ENCODE peak calls at places on chromosome 22, in six cellular contexts. Z is A549, K is NB4, D is K562, U is HepG2, M is GM12878. H is an unnamed sample.

GRCh38 chr22:50701076-50701419 is 28.4 kb downstream of the SHANK3 start:
- DNase-seq in Z (no peak), K (no peak), D (no peak), U (peak), M (no peak), H (no peak)

GRCh38 chr22:19043111-19044085 is 78.8 kb downstream of the DGCR2 start:
- DNase-seq in Z (no peak), K (no peak), D (no peak), U (no peak), M (no peak), H (no peak)

GRCh38 chr22:48651036-48651890 is 1176.4 kb downstream of the BRD1 start:
- DNase-seq in Z (no peak), K (no peak), D (no peak), U (no peak), M (no peak), H (no peak)

GRCh38 chr22:49044776-49045175 is 782.9 kb downstream of the BRD1 start:
- DNase-seq in Z (no peak), K (no peak), D (no peak), U (no peak), M (no peak), H (no peak)

GRCh38 chr22:50329236-50329635 is 2.4 kb upstream of the DENND6B start:
- DNase-seq in Z (no peak), K (no peak), D (no peak), U (no peak), M (no peak), H (no peak)

GRCh38 chr22:29130490-29130889 is 57.7 kb downstream of the KREMEN1 start:
- DNase-seq in Z (no peak), K (no peak), D (no peak), U (no peak), M (no peak), H (no peak)

GRCh38 chr22:25404556-25404922 is 159.9 kb upstream of the GRK3 start:
- DNase-seq in Z (no peak), K (peak), D (peak), U (peak), M (no peak), H (no peak)

GRCh38 chr22:47165338-47165931 is 403.0 kb downstream of the TBC1D22A start:
- DNase-seq in Z (no peak), K (no peak), D (no peak), U (no peak), M (no peak), H (no peak)

GRCh38 chr22:41876275-41876674 is 38.6 kb downstream of the SHISA8 start:
- DNase-seq in Z (no peak), K (no peak), D (no peak), U (no peak), M (no peak), H (no peak)

GRCh38 chr22:31680764-31681624 is 19.0 kb upstream of the PISD start:
- DNase-seq in Z (no peak), K (no peak), D (no peak), U (no peak), M (no peak), H (no peak)

GRCh38 chr22:49964493-49965290 is 4.1 kb downstream of the PIM3 start:
- DNase-seq in Z (no peak), K (no peak), D (no peak), U (no peak), M (no peak), H (no peak)

GRCh38 chr22:40668611-40669390 is 10.5 kb upstream of the MCHR1 start:
- DNase-seq in Z (peak), K (no peak), D (peak), U (peak), M (no peak), H (peak)

GRCh38 chr22:17924076-17924475 is 100.3 kb downstream of the MICAL3 start:
- DNase-seq in Z (no peak), K (no peak), D (no peak), U (no peak), M (no peak), H (no peak)

GRCh38 chr22:41501209-41501608 is 32.3 kb downstream of the ACO2 start:
- DNase-seq in Z (peak), K (peak), D (no peak), U (peak), M (peak), H (peak)

GRCh38 chr22:31496735-31497146 is 405 bp downstream of the SFI1 start:
- DNase-seq in Z (no peak), K (peak), D (peak), U (no peak), M (no peak), H (no peak)

GRCh38 chr22:26416670-26417270 is 12.3 kb upstream of the ASPHD2 start:
- DNase-seq in Z (no peak), K (no peak), D (no peak), U (no peak), M (no peak), H (no peak)

GRCh38 chr22:49203863-49204598 is 623.6 kb downstream of the BRD1 start:
- DNase-seq in Z (no peak), K (no peak), D (no peak), U (no peak), M (no peak), H (no peak)

GRCh38 chr22:45224988-45225731 is 15.5 kb downstream of the KIAA0930 start:
- DNase-seq in Z (no peak), K (no peak), D (no peak), U (no peak), M (no peak), H (no peak)

GRCh38 chr22:30605449-30606110 is 1.4 kb upstream of the TCN2 start:
- DNase-seq in Z (peak), K (peak), D (peak), U (peak), M (no peak), H (peak)

GRCh38 chr22:25955323-25955722 is 213.3 kb downstream of the MYO18B start:
- DNase-seq in Z (no peak), K (no peak), D (no peak), U (no peak), M (no peak), H (no peak)

GRCh38 chr22:30270841-30271240 is 4.2 kb upstream of the OSM start:
- DNase-seq in Z (no peak), K (no peak), D (peak), U (no peak), M (no peak), H (no peak)

GRCh38 chr22:49103314-49104052 is 724.2 kb downstream of the BRD1 start:
- DNase-seq in Z (no peak), K (no peak), D (no peak), U (no peak), M (no peak), H (no peak)

GRCh38 chr22:30564766-30565118 is 9.7 kb downstream of the GAL3ST1 start:
- DNase-seq in Z (no peak), K (no peak), D (no peak), U (no peak), M (no peak), H (no peak)

GRCh38 chr22:36162127-36163034 is 1.8 kb upstream of the APOL3 start:
- DNase-seq in Z (no peak), K (peak), D (no peak), U (no peak), M (peak), H (no peak)

GRCh38 chr22:43511276-43511910 is 99.6 kb downstream of the MPPED1 start:
- DNase-seq in Z (no peak), K (no peak), D (no peak), U (no peak), M (no peak), H (no peak)

GRCh38 chr22:48635825-48636224 is 1191.8 kb downstream of the BRD1 start:
- DNase-seq in Z (no peak), K (peak), D (no peak), U (no peak), M (no peak), H (no peak)

GRCh38 chr22:49418341-49418894 is 409.3 kb downstream of the BRD1 start:
- DNase-seq in Z (no peak), K (no peak), D (no peak), U (no peak), M (no peak), H (no peak)

GRCh38 chr22:40818192-40818746 is 877 bp downstream of the SLC25A17 start:
- DNase-seq in Z (no peak), K (peak), D (no peak), U (no peak), M (no peak), H (no peak)

GRCh38 chr22:46719921-46720320 is 18.1 kb downstream of the CERK start:
- DNase-seq in Z (no peak), K (no peak), D (no peak), U (no peak), M (no peak), H (no peak)

GRCh38 chr22:48936391-48936790 is 891.3 kb downstream of the BRD1 start:
- DNase-seq in Z (no peak), K (no peak), D (no peak), U (no peak), M (no peak), H (no peak)

GRCh38 chr22:49992921-49993648 is 19.5 kb downstream of the IL17REL start:
- DNase-seq in Z (peak), K (peak), D (peak), U (peak), M (no peak), H (peak)

GRCh38 chr22:47247609-47248240 is 485.3 kb downstream of the TBC1D22A start:
- DNase-seq in Z (no peak), K (no peak), D (no peak), U (no peak), M (no peak), H (no peak)

GRCh38 chr22:36155702-36156101 is 4.9 kb downstream of the APOL3 start:
- DNase-seq in Z (no peak), K (no peak), D (peak), U (peak), M (no peak), H (peak)

GRCh38 chr22:40196628-40197027 is 18.9 kb downstream of the TNRC6B start:
- DNase-seq in Z (no peak), K (no peak), D (no peak), U (no peak), M (peak), H (peak)

GRCh38 chr22:35842954-35843353 is 125.3 kb downstream of the APOL5 start:
- DNase-seq in Z (peak), K (peak), D (peak), U (peak), M (no peak), H (peak)

GRCh38 chr22:39520874-39521857 is 804 bp downstream of the ATF4 start:
- DNase-seq in Z (peak), K (peak), D (peak), U (no peak), M (no peak), H (peak)

GRCh38 chr22:46370584-46371373 is 35.3 kb downstream of the TRMU start:
- DNase-seq in Z (no peak), K (no peak), D (no peak), U (peak), M (no peak), H (no peak)

GRCh38 chr22:41821449-41822030 is 11.4 kb upstream of the SREBF2 start:
- DNase-seq in Z (no peak), K (peak), D (no peak), U (no peak), M (no peak), H (no peak)

GRCh38 chr22:42284230-42284591 is 13.8 kb upstream of the TCF20 start:
- DNase-seq in Z (no peak), K (no peak), D (no peak), U (no peak), M (no peak), H (no peak)

GRCh38 chr22:37734402-37734700 is 37.5 kb downstream of the TRIOBP start:
- DNase-seq in Z (no peak), K (no peak), D (no peak), U (no peak), M (no peak), H (no peak)

GRCh38 chr22:37735054-37735453 is 38.2 kb downstream of the TRIOBP start:
- DNase-seq in Z (peak), K (peak), D (peak), U (peak), M (no peak), H (no peak)

GRCh38 chr22:37732699-37733607 is 36.1 kb downstream of the TRIOBP start:
- DNase-seq in Z (no peak), K (no peak), D (no peak), U (no peak), M (no peak), H (no peak)

GRCh38 chr22:37733625-37734401 is 37.0 kb downstream of the TRIOBP start:
- DNase-seq in Z (no peak), K (no peak), D (no peak), U (no peak), M (no peak), H (no peak)

DNA sequence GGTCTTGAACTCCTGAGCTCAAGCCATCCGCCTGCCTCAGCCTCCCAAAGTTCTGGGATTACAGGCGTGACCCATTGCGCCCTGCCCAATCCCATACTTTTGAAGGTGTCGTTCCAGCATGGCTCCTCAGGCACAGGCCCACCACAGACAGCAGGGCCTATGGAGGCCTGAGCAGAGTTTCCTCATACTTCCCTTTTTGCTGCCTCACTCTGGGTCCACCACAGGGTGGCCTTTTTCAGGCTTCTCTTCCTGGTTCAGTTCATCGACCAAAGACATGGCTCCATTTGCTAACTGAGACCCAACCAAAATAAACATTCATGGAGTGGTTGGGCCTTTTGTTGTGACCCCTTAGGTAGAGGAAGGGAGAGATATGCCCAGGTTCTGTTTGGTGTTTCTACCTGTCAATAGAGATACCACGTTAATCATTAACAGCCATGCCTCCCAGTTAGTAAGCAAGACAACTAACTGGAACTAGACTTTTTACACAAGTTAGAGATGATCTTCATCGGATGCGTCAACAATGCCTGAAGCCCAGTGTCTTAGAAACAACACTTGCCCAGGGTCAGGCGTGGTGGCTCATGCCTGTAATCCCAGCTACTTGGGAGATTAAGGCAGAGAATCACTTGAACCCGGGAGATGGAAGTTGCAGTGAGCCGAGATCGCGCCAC is 35.1 kb downstream of the TRIOBP start:
- DNase-seq in Z (peak), K (peak), D (peak), U (peak), M (no peak), H (no peak)
- TF ChIP-seq MAX in Z (no peak), K (peak), D (no peak), U (peak), M (no peak), H (no peak)

GRCh38 chr22:21937821-21938070 is 14.9 kb downstream of the PPM1F start:
- DNase-seq in Z (no peak), K (no peak), D (no peak), U (no peak), M (no peak), H (no peak)

GRCh38 chr22:21939392-21940319 is 13.0 kb downstream of the PPM1F start:
- DNase-seq in Z (no peak), K (peak), D (no peak), U (no peak), M (no peak), H (peak)

GRCh38 chr22:21938906-21939305 is 13.7 kb downstream of the PPM1F start:
- DNase-seq in Z (no peak), K (no peak), D (no peak), U (no peak), M (no peak), H (no peak)

GRCh38 chr22:21937041-21937820 is 15.4 kb downstream of the PPM1F start:
- DNase-seq in Z (no peak), K (peak), D (no peak), U (no peak), M (no peak), H (no peak)

DNA sequence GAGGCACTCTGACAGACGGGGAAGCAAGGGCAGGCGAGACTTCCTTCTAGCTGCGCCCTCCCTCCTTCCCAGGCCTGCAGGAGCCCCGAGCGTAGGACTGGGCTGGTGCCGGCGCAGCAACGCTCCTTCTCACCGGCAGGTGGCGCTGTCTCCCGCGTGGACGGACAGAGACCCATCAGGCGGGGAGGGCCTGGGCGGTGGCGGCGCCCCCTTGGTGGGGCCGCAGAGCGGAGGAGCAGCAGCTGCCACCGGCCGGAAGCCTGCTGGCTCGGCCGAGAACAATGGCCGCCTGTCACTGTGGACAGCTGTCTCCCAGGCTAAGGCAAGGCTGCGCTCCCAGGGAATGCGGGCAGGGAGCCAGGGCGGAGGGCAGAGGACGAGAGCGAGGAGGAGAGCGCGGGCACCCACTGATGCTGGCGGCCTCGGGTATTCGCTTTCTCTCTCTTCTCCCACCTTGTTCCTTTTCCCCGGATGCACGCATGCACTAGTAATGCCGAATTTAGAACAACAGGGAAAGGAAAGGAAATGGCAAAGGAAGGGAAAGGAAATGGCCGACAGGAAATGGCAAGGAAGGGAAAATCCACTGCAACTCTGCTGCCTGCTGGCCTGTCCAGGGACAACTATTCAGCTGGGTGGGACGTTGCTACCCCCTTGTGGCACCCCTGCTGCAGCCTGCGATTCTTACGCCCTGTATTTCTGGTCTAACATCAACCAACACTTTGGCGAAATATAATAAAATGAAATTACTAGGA is 14.4 kb downstream of the PPM1F start:
- DNase-seq in Z (peak), K (peak), D (peak), U (peak), M (peak), H (peak)
- TF ChIP-seq POLR2A in Z (peak), K (no peak), D (no peak), U (peak), M (peak), H (no peak)

GRCh38 chr22:27601195-27601594 is 200.4 kb downstream of the MN1 start:
- DNase-seq in Z (no peak), K (no peak), D (no peak), U (no peak), M (no peak), H (peak)

GRCh38 chr22:27603823-27604190 is 197.7 kb downstream of the MN1 start:
- DNase-seq in Z (no peak), K (no peak), D (no peak), U (no peak), M (no peak), H (peak)

GRCh38 chr22:27605390-27605789 is 196.2 kb downstream of the MN1 start:
- DNase-seq in Z (no peak), K (no peak), D (no peak), U (no peak), M (no peak), H (no peak)

GRCh38 chr22:27603111-27603822 is 198.3 kb downstream of the MN1 start:
- DNase-seq in Z (no peak), K (no peak), D (no peak), U (no peak), M (no peak), H (no peak)

DNA sequence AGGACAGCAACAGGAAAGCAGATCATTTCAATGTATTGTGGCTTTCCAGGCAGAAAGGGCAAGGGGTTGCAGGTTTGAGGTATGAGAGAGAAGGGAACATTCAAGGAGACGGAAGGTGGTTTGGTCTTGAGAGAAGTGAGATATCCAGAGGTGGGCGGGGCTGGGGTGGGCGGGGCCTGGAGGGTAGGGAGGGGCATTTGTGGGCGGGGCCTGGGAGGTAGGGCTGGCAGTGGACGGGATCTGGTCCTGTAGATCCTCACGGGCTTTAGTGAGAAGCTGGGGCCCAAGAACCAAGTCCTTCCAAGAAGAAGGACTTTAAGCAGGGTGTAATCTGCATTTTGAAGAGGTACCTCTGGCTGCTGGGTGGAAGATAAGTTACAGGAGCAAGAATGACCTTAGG is 199.2 kb downstream of the MN1 start:
- DNase-seq in Z (no peak), K (no peak), D (peak), U (no peak), M (no peak), H (no peak)
- TF ChIP-seq MYC in Z (no peak), K (no peak), D (no peak), U (no peak), M (no peak), H (no peak)

DNA sequence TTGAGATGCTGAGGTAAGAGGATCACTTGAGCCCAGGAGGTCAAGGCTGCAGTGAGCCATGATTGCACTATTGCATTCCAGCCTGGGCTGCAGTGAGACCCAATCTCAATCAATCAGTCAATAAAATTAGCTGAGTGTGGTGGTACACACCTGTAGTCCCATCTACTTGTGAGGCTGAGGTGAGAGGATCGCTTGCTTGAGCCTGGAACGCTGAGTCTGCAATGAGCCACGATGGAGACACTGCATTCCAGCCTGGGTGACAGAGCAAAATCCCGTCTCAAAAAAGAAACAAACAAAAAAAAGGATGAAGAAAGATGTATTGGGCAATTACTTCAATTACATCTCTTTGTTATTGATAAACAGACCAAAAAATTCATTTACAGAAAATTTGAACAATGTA is 54.5 kb downstream of the MED15 start:
- DNase-seq in Z (no peak), K (no peak), D (no peak), U (no peak), M (no peak), H (no peak)
- TF ChIP-seq MAX in Z (no peak), K (no peak), D (no peak), U (no peak), M (no peak), H (no peak)

GRCh38 chr22:38467904-38468760 is at the start of gene KDELR3:
- DNase-seq in Z (no peak), K (peak), D (peak), U (no peak), M (no peak), H (peak)
- TF ChIP-seq POLR2A in Z (peak), K (no peak), D (peak), U (peak), M (peak), H (peak)